ENCODE peak calls at places on chromosomes 16 and 17, in ten cellular contexts. One of them, this sample, is unnamed.

GRCh38 chr17:82216301-82217119 is 3.9 kb upstream of the CCDC57 start:
- DNase-seq in GM12865: peak
- DNase-seq in right lobe of liver: peak
- DNase-seq in adrenal gland: peak
- DNase-seq in breast epithelium: no peak
- DNase-seq in ascending aorta: peak
- DNase-seq in AG10803: peak
- DNase-seq in fibroblast of lung: peak
- DNase-seq in heart right ventricle: peak
- DNase-seq in brain microvascular endothelial cell: no peak
- DNase-seq in this sample: peak

GRCh38 chr16:54846761-54847160 is 83.9 kb upstream of the IRX5 start:
- DNase-seq in GM12865: no peak
- DNase-seq in right lobe of liver: no peak
- DNase-seq in adrenal gland: no peak
- DNase-seq in breast epithelium: no peak
- DNase-seq in ascending aorta: no peak
- DNase-seq in AG10803: no peak
- DNase-seq in fibroblast of lung: no peak
- DNase-seq in heart right ventricle: no peak
- DNase-seq in brain microvascular endothelial cell: no peak
- DNase-seq in this sample: no peak

GRCh38 chr17:74768069-74768762 is 7.9 kb downstream of the NAT9 start:
- DNase-seq in GM12865: no peak
- DNase-seq in right lobe of liver: peak
- DNase-seq in adrenal gland: peak
- DNase-seq in breast epithelium: peak
- DNase-seq in ascending aorta: peak
- DNase-seq in AG10803: peak
- DNase-seq in fibroblast of lung: peak
- DNase-seq in heart right ventricle: peak
- DNase-seq in brain microvascular endothelial cell: no peak
- DNase-seq in this sample: no peak

GRCh38 chr17:81092518-81093095 is 57.7 kb downstream of the BAIAP2 start:
- DNase-seq in GM12865: no peak
- DNase-seq in right lobe of liver: no peak
- DNase-seq in adrenal gland: no peak
- DNase-seq in breast epithelium: no peak
- DNase-seq in ascending aorta: no peak
- DNase-seq in AG10803: no peak
- DNase-seq in fibroblast of lung: no peak
- DNase-seq in heart right ventricle: no peak
- DNase-seq in brain microvascular endothelial cell: no peak
- DNase-seq in this sample: no peak

GRCh38 chr17:4940625-4941021 is 555 bp downstream of the RNF167 start:
- DNase-seq in GM12865: peak
- DNase-seq in right lobe of liver: peak
- DNase-seq in adrenal gland: no peak
- DNase-seq in breast epithelium: no peak
- DNase-seq in ascending aorta: no peak
- DNase-seq in AG10803: no peak
- DNase-seq in fibroblast of lung: no peak
- DNase-seq in heart right ventricle: no peak
- DNase-seq in brain microvascular endothelial cell: no peak
- DNase-seq in this sample: no peak

GRCh38 chr16:86565181-86565631 is 1.4 kb upstream of the FOXC2 start:
- DNase-seq in GM12865: no peak
- DNase-seq in right lobe of liver: no peak
- DNase-seq in adrenal gland: peak
- DNase-seq in breast epithelium: no peak
- DNase-seq in ascending aorta: no peak
- DNase-seq in AG10803: no peak
- DNase-seq in fibroblast of lung: no peak
- DNase-seq in heart right ventricle: no peak
- DNase-seq in brain microvascular endothelial cell: no peak
- DNase-seq in this sample: no peak

GRCh38 chr16:24930440-24930839 is 84.7 kb downstream of the SLC5A11 start:
- DNase-seq in GM12865: no peak
- DNase-seq in right lobe of liver: no peak
- DNase-seq in adrenal gland: no peak
- DNase-seq in breast epithelium: no peak
- DNase-seq in ascending aorta: no peak
- DNase-seq in AG10803: no peak
- DNase-seq in fibroblast of lung: no peak
- DNase-seq in heart right ventricle: no peak
- DNase-seq in brain microvascular endothelial cell: no peak
- DNase-seq in this sample: no peak

GRCh38 chr17:73575470-73576235 is 68.6 kb downstream of the SDK2 start:
- DNase-seq in GM12865: no peak
- DNase-seq in right lobe of liver: no peak
- DNase-seq in adrenal gland: no peak
- DNase-seq in breast epithelium: no peak
- DNase-seq in ascending aorta: no peak
- DNase-seq in AG10803: no peak
- DNase-seq in fibroblast of lung: no peak
- DNase-seq in heart right ventricle: no peak
- DNase-seq in brain microvascular endothelial cell: no peak
- DNase-seq in this sample: no peak

GRCh38 chr17:13302983-13303382 is 285.2 kb upstream of the ELAC2 start:
- DNase-seq in GM12865: no peak
- DNase-seq in right lobe of liver: no peak
- DNase-seq in adrenal gland: no peak
- DNase-seq in breast epithelium: no peak
- DNase-seq in ascending aorta: no peak
- DNase-seq in AG10803: no peak
- DNase-seq in fibroblast of lung: no peak
- DNase-seq in heart right ventricle: no peak
- DNase-seq in brain microvascular endothelial cell: no peak
- DNase-seq in this sample: no peak

GRCh38 chr16:66569827-66570405 is 3.7 kb downstream of the CMTM1 start:
- DNase-seq in GM12865: no peak
- DNase-seq in right lobe of liver: no peak
- DNase-seq in adrenal gland: no peak
- DNase-seq in breast epithelium: no peak
- DNase-seq in ascending aorta: no peak
- DNase-seq in AG10803: peak
- DNase-seq in fibroblast of lung: peak
- DNase-seq in heart right ventricle: no peak
- DNase-seq in brain microvascular endothelial cell: peak
- DNase-seq in this sample: peak

GRCh38 chr16:54647731-54648221 is 282.9 kb upstream of the IRX5 start:
- DNase-seq in GM12865: no peak
- DNase-seq in right lobe of liver: no peak
- DNase-seq in adrenal gland: no peak
- DNase-seq in breast epithelium: no peak
- DNase-seq in ascending aorta: no peak
- DNase-seq in AG10803: peak
- DNase-seq in fibroblast of lung: no peak
- DNase-seq in heart right ventricle: no peak
- DNase-seq in brain microvascular endothelial cell: no peak
- DNase-seq in this sample: no peak

GRCh38 chr17:19305761-19306159 is 56.8 kb downstream of the B9D1 start:
- DNase-seq in GM12865: no peak
- DNase-seq in right lobe of liver: no peak
- DNase-seq in adrenal gland: no peak
- DNase-seq in breast epithelium: no peak
- DNase-seq in ascending aorta: no peak
- DNase-seq in AG10803: no peak
- DNase-seq in fibroblast of lung: no peak
- DNase-seq in heart right ventricle: no peak
- DNase-seq in brain microvascular endothelial cell: no peak
- DNase-seq in this sample: no peak

GRCh38 chr17:33838281-33838680 is 416.8 kb upstream of the CCL2 start:
- DNase-seq in GM12865: no peak
- DNase-seq in right lobe of liver: no peak
- DNase-seq in adrenal gland: no peak
- DNase-seq in breast epithelium: no peak
- DNase-seq in ascending aorta: no peak
- DNase-seq in AG10803: no peak
- DNase-seq in fibroblast of lung: no peak
- DNase-seq in heart right ventricle: no peak
- DNase-seq in brain microvascular endothelial cell: no peak
- DNase-seq in this sample: no peak

GRCh38 chr17:59377410-59377809 is 46.0 kb downstream of the YPEL2 start:
- DNase-seq in GM12865: no peak
- DNase-seq in right lobe of liver: no peak
- DNase-seq in adrenal gland: no peak
- DNase-seq in breast epithelium: no peak
- DNase-seq in ascending aorta: no peak
- DNase-seq in AG10803: peak
- DNase-seq in fibroblast of lung: peak
- DNase-seq in heart right ventricle: no peak
- DNase-seq in brain microvascular endothelial cell: no peak
- DNase-seq in this sample: no peak

GRCh38 chr16:64364894-64365293 is 757.0 kb downstream of the CDH11 start:
- DNase-seq in GM12865: no peak
- DNase-seq in right lobe of liver: no peak
- DNase-seq in adrenal gland: no peak
- DNase-seq in breast epithelium: no peak
- DNase-seq in ascending aorta: no peak
- DNase-seq in AG10803: no peak
- DNase-seq in fibroblast of lung: peak
- DNase-seq in heart right ventricle: no peak
- DNase-seq in brain microvascular endothelial cell: no peak
- DNase-seq in this sample: no peak

GRCh38 chr16:19785512-19786130 is 67.5 kb downstream of the IQCK start:
- DNase-seq in GM12865: no peak
- DNase-seq in right lobe of liver: no peak
- DNase-seq in adrenal gland: no peak
- DNase-seq in breast epithelium: no peak
- DNase-seq in ascending aorta: no peak
- DNase-seq in AG10803: no peak
- DNase-seq in fibroblast of lung: no peak
- DNase-seq in heart right ventricle: no peak
- DNase-seq in brain microvascular endothelial cell: no peak
- DNase-seq in this sample: peak

GRCh38 chr17:12667299-12667958 is 1.7 kb downstream of the MYOCD start:
- DNase-seq in GM12865: peak
- DNase-seq in right lobe of liver: no peak
- DNase-seq in adrenal gland: no peak
- DNase-seq in breast epithelium: no peak
- DNase-seq in ascending aorta: peak
- DNase-seq in AG10803: peak
- DNase-seq in fibroblast of lung: peak
- DNase-seq in heart right ventricle: peak
- DNase-seq in brain microvascular endothelial cell: peak
- DNase-seq in this sample: peak

GRCh38 chr17:1582374-1582773 is 19.8 kb upstream of the PITPNA start:
- DNase-seq in GM12865: no peak
- DNase-seq in right lobe of liver: no peak
- DNase-seq in adrenal gland: no peak
- DNase-seq in breast epithelium: no peak
- DNase-seq in ascending aorta: no peak
- DNase-seq in AG10803: no peak
- DNase-seq in fibroblast of lung: no peak
- DNase-seq in heart right ventricle: no peak
- DNase-seq in brain microvascular endothelial cell: no peak
- DNase-seq in this sample: no peak
- H3K4me3 ChIP-seq in GM12865: no peak
- H3K4me3 ChIP-seq in right lobe of liver: no peak
- H3K4me3 ChIP-seq in adrenal gland: no peak
- H3K4me3 ChIP-seq in breast epithelium: no peak
- H3K4me3 ChIP-seq in ascending aorta: no peak
- H3K4me3 ChIP-seq in AG10803: no peak
- H3K4me3 ChIP-seq in fibroblast of lung: no peak
- H3K4me3 ChIP-seq in heart right ventricle: no peak
- H3K4me3 ChIP-seq in brain microvascular endothelial cell: no peak
- H3K4me3 ChIP-seq in this sample: no peak

DNA sequence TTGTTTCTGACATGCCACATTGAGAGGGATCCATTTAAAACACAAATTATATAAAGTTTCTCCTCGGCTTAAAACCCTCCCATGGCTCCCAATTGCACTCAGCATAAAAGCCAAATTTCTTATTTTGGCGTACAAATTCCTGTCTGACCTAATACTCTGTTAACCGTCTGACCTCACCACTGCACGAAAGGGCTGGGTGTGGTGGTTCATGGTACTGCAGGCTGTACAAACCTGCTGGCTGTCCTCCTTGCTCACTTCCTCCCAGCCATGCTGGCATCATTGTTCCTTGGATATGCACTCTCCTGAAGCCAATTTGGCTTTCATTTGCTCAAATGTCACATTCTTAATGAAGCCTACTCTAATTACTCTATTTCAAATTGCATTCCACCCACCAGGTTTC is 301.6 kb upstream of the C16orf82 start:
- DNase-seq in GM12865: peak
- DNase-seq in right lobe of liver: no peak
- DNase-seq in adrenal gland: no peak
- DNase-seq in breast epithelium: no peak
- DNase-seq in ascending aorta: no peak
- DNase-seq in AG10803: no peak
- DNase-seq in fibroblast of lung: no peak
- DNase-seq in heart right ventricle: no peak
- DNase-seq in brain microvascular endothelial cell: no peak
- DNase-seq in this sample: no peak
- TF ChIP-seq CTCF in GM12865: peak
- TF ChIP-seq CTCF in right lobe of liver: peak
- TF ChIP-seq CTCF in adrenal gland: peak
- TF ChIP-seq CTCF in breast epithelium: no peak
- TF ChIP-seq CTCF in ascending aorta: no peak
- TF ChIP-seq CTCF in AG10803: peak
- TF ChIP-seq CTCF in fibroblast of lung: peak
- TF ChIP-seq CTCF in heart right ventricle: peak
- TF ChIP-seq CTCF in brain microvascular endothelial cell: peak
- TF ChIP-seq CTCF in this sample: peak

GRCh38 chr17:8152981-8153549 is 861 bp upstream of the PER1 start:
- DNase-seq in GM12865: no peak
- DNase-seq in right lobe of liver: peak
- DNase-seq in adrenal gland: peak
- DNase-seq in breast epithelium: no peak
- DNase-seq in ascending aorta: peak
- DNase-seq in AG10803: no peak
- DNase-seq in fibroblast of lung: no peak
- DNase-seq in heart right ventricle: peak
- DNase-seq in brain microvascular endothelial cell: no peak
- DNase-seq in this sample: no peak
- H3K4me3 ChIP-seq in GM12865: no peak
- H3K4me3 ChIP-seq in right lobe of liver: peak
- H3K4me3 ChIP-seq in adrenal gland: no peak
- H3K4me3 ChIP-seq in breast epithelium: peak
- H3K4me3 ChIP-seq in ascending aorta: peak
- H3K4me3 ChIP-seq in AG10803: no peak
- H3K4me3 ChIP-seq in fibroblast of lung: no peak
- H3K4me3 ChIP-seq in heart right ventricle: no peak
- H3K4me3 ChIP-seq in brain microvascular endothelial cell: no peak
- H3K4me3 ChIP-seq in this sample: peak

GRCh38 chr17:50482516-50482915 is 3.9 kb downstream of the RSAD1 start:
- DNase-seq in GM12865: peak
- DNase-seq in right lobe of liver: peak
- DNase-seq in adrenal gland: peak
- DNase-seq in breast epithelium: peak
- DNase-seq in ascending aorta: peak
- DNase-seq in AG10803: peak
- DNase-seq in fibroblast of lung: peak
- DNase-seq in heart right ventricle: peak
- DNase-seq in brain microvascular endothelial cell: peak
- DNase-seq in this sample: peak
- TF ChIP-seq CTCF in GM12865: peak
- TF ChIP-seq CTCF in right lobe of liver: peak
- TF ChIP-seq CTCF in adrenal gland: peak
- TF ChIP-seq CTCF in breast epithelium: peak
- TF ChIP-seq CTCF in ascending aorta: peak
- TF ChIP-seq CTCF in AG10803: peak
- TF ChIP-seq CTCF in fibroblast of lung: peak
- TF ChIP-seq CTCF in heart right ventricle: peak
- TF ChIP-seq CTCF in brain microvascular endothelial cell: peak
- TF ChIP-seq CTCF in this sample: peak

GRCh38 chr17:48816774-48817590 is at the start of gene TTLL6:
- DNase-seq in GM12865: peak
- DNase-seq in right lobe of liver: peak
- DNase-seq in adrenal gland: peak
- DNase-seq in breast epithelium: peak
- DNase-seq in ascending aorta: peak
- DNase-seq in AG10803: peak
- DNase-seq in fibroblast of lung: peak
- DNase-seq in heart right ventricle: peak
- DNase-seq in brain microvascular endothelial cell: peak
- DNase-seq in this sample: peak
- H3K4me3 ChIP-seq in GM12865: peak
- H3K4me3 ChIP-seq in right lobe of liver: peak
- H3K4me3 ChIP-seq in adrenal gland: no peak
- H3K4me3 ChIP-seq in breast epithelium: peak
- H3K4me3 ChIP-seq in ascending aorta: peak
- H3K4me3 ChIP-seq in AG10803: peak
- H3K4me3 ChIP-seq in fibroblast of lung: peak
- H3K4me3 ChIP-seq in heart right ventricle: no peak
- H3K4me3 ChIP-seq in brain microvascular endothelial cell: peak
- H3K4me3 ChIP-seq in this sample: peak

This sample was measured in fibroblast of villous mesenchyme.